ENCODE peak calls at places on chromosomes 5 and 9, in four cellular contexts. K is left cardiac atrium, J is AG20443, R is GM03348. F is an unnamed sample.

GRCh38 chr5:144484124-144484897 is 313.6 kb downstream of the KCTD16 start:
- DNase-seq in J (peak; percentile 56), K (no peak), R (peak; percentile 17), F (no peak)

GRCh38 chr9:96660693-96661248 is 5.7 kb upstream of the PRXL2C start:
- DNase-seq in J (no peak), K (no peak), R (no peak), F (no peak)

GRCh38 chr5:151449836-151450235 is 2.4 kb downstream of the SLC36A1 start:
- DNase-seq in K (no peak), J (no peak), R (no peak), F (no peak)

GRCh38 chr5:5420251-5420650 is 2.2 kb upstream of the ICE1 start:
- DNase-seq in J (no peak), R (no peak), K (no peak), F (no peak)

GRCh38 chr5:16674750-16675149 is 58.0 kb upstream of the RETREG1 start:
- DNase-seq in K (no peak), J (no peak), R (no peak), F (no peak)

GRCh38 chr9:81686614-81687520 is 2.5 kb downstream of the TLE1 start:
- DNase-seq in K (peak; percentile 87), J (peak; percentile 77), R (peak; percentile 84), F (peak; percentile 74)

GRCh38 chr9:312596-313320 is 98.1 kb downstream of the DOCK8 start:
- DNase-seq in J (no peak), R (no peak), K (no peak), F (no peak)

GRCh38 chr5:107376546-107377276 is 294.0 kb downstream of the EFNA5 start:
- DNase-seq in K (no peak), R (no peak), J (no peak), F (no peak)

GRCh38 chr5:164844348-164844747 is 1338.9 kb downstream of the MAT2B start:
- DNase-seq in R (no peak), K (no peak), J (no peak), F (no peak)